ENCODE peak calls at places on chromosomes 12 and 14, in eight cellular contexts. U is HT1080, A is iPS-NIHi11, O is esophagus muscularis mucosa, V is neural crest cell, D is kidney tubule cell, T is Calu3, B is WTC11. L is an unnamed sample.

GRCh38 chr12:125280482-125281377 is 215.5 kb downstream of the AACS start:
- DNase-seq in U (no peak), A (peak), O (no peak), V (no peak), D (no peak), T (no peak), B (peak), L (no peak)

GRCh38 chr12:70249903-70250302 is 6.7 kb downstream of the CNOT2 start:
- DNase-seq in U (no peak), A (no peak), O (no peak), V (no peak), D (no peak), T (no peak), B (no peak), L (no peak)

GRCh38 chr14:65658202-65658601 is 245.7 kb downstream of the FUT8 start:
- DNase-seq in U (peak), A (no peak), O (no peak), V (no peak), D (peak), T (no peak), B (no peak), L (no peak)

GRCh38 chr12:14828896-14829295 is 14.4 kb downstream of the ART4 start:
- DNase-seq in U (peak), A (peak), O (no peak), V (no peak), D (no peak), T (no peak), B (no peak), L (no peak)

GRCh38 chr12:121697093-121697698 is 15.4 kb upstream of the TMEM120B start:
- DNase-seq in U (peak), A (peak), O (no peak), V (no peak), D (peak), T (peak), B (no peak), L (no peak)

GRCh38 chr12:50572275-50572674 is 67.5 kb downstream of the DIP2B start:
- DNase-seq in U (no peak), A (no peak), O (no peak), V (no peak), D (peak), T (no peak), B (no peak), L (no peak)

GRCh38 chr14:101834387-101835165 is 73.1 kb downstream of the PPP2R5C start:
- DNase-seq in U (no peak), A (no peak), O (no peak), V (no peak), D (no peak), T (no peak), B (no peak), L (no peak)

GRCh38 chr14:106666341-106666740 is 1140.0 kb downstream of the TMEM121 start:
- DNase-seq in U (no peak), A (no peak), O (peak), V (no peak), D (no peak), T (no peak), B (no peak), L (no peak)

GRCh38 chr14:100022772-100023451 is 42.3 kb upstream of the EVL start:
- DNase-seq in U (no peak), A (peak), O (no peak), V (no peak), D (peak), T (no peak), B (no peak), L (no peak)